ENCODE peak calls at places on chromosomes 3 and 15, in eight cellular contexts. Z, F, Q, D, L, X, S and Y are unnamed samples.

GRCh38 chr15:63504979-63505841 is 817 bp downstream of the USP3 start:
- DNase-seq in D (peak; percentile 74), S (no peak), Z (peak; percentile 77), X (no peak), L (no peak), F (peak; percentile 82), Q (peak; percentile 70), Y (peak; percentile 80)

GRCh38 chr3:184409331-184409926 is 29.6 kb downstream of the CHRD start:
- DNase-seq in Q (no peak), F (no peak), D (no peak), Z (no peak), L (no peak), X (no peak), S (no peak), Y (no peak)

GRCh38 chr15:56929389-56929788 is 10.9 kb downstream of the TCF12 start:
- DNase-seq in Q (no peak), F (no peak), Z (no peak), D (no peak), L (no peak), X (no peak), S (no peak), Y (no peak)

GRCh38 chr15:77029166-77030041 is 34.5 kb downstream of the PSTPIP1 start:
- DNase-seq in Z (peak; percentile 25), S (no peak), X (no peak), D (peak; percentile 46), Q (no peak), F (peak; percentile 49), L (peak; percentile 71), Y (peak; percentile 59)

GRCh38 chr3:100516232-100516631 is 23.8 kb downstream of the TMEM45A start:
- DNase-seq in S (no peak), F (no peak), Z (no peak), Q (no peak), D (no peak), X (no peak), L (no peak), Y (no peak)

GRCh38 chr15:48565560-48566482 is 79.7 kb downstream of the FBN1 start:
- DNase-seq in S (no peak), Q (no peak), X (no peak), D (no peak), Z (no peak), L (no peak), F (no peak), Y (no peak)

GRCh38 chr3:195897853-195898415 is 10.4 kb downstream of the TNK2 start:
- DNase-seq in Q (no peak), Z (no peak), D (no peak), F (peak; percentile 60), L (no peak), X (no peak), S (no peak), Y (no peak)

GRCh38 chr15:61449306-61449705 is 220.2 kb upstream of the RORA start:
- DNase-seq in L (no peak), Q (no peak), D (no peak), S (no peak), X (no peak), F (no peak), Z (no peak), Y (no peak)

GRCh38 chr3:99678023-99678422 is 39.6 kb downstream of the COL8A1 start:
- DNase-seq in X (no peak), S (peak; percentile 52), Q (no peak), Z (no peak), D (no peak), F (peak; percentile 81), L (no peak), Y (no peak)

GRCh38 chr15:75001310-75001709 is 5.9 kb downstream of the SCAMP5 start:
- DNase-seq in D (no peak), F (no peak), X (no peak), L (no peak), S (no peak), Q (no peak), Z (no peak), Y (no peak)

GRCh38 chr3:60770532-60770931 is 480.7 kb downstream of the FHIT start:
- DNase-seq in D (no peak), Q (no peak), F (no peak), Z (no peak), X (no peak), S (no peak), L (no peak), Y (no peak)
- TF ChIP-seq EP300 in D (no peak), Q (no peak), F (no peak), Z (no peak), X (no peak), S (no peak), L (no peak), Y (no peak)

GRCh38 chr3:186369217-186369616 is 7.2 kb upstream of the DGKG start:
- DNase-seq in X (no peak), L (no peak), D (no peak), F (no peak), Q (no peak), S (no peak), Z (no peak), Y (no peak)

GRCh38 chr3:186366206-186366605 is 4.2 kb upstream of the DGKG start:
- DNase-seq in S (no peak), X (no peak), L (no peak), Z (no peak), D (no peak), Q (no peak), F (no peak), Y (no peak)

GRCh38 chr3:186367631-186368030 is 5.6 kb upstream of the DGKG start:
- DNase-seq in X (no peak), Z (no peak), D (no peak), S (no peak), F (no peak), L (no peak), Q (no peak), Y (no peak)

GRCh38 chr3:186368717-186369116 is 6.7 kb upstream of the DGKG start:
- DNase-seq in F (no peak), Z (no peak), X (no peak), D (no peak), L (no peak), Q (no peak), S (no peak), Y (no peak)

GRCh38 chr3:186368164-186368563 is 6.1 kb upstream of the DGKG start:
- DNase-seq in X (no peak), D (no peak), F (no peak), S (no peak), Q (no peak), Z (no peak), L (no peak), Y (no peak)
- TF ChIP-seq POLR2A in X (no peak), D (no peak), F (no peak), S (no peak), Q (no peak), Z (no peak), L (no peak), Y (no peak)

DNA sequence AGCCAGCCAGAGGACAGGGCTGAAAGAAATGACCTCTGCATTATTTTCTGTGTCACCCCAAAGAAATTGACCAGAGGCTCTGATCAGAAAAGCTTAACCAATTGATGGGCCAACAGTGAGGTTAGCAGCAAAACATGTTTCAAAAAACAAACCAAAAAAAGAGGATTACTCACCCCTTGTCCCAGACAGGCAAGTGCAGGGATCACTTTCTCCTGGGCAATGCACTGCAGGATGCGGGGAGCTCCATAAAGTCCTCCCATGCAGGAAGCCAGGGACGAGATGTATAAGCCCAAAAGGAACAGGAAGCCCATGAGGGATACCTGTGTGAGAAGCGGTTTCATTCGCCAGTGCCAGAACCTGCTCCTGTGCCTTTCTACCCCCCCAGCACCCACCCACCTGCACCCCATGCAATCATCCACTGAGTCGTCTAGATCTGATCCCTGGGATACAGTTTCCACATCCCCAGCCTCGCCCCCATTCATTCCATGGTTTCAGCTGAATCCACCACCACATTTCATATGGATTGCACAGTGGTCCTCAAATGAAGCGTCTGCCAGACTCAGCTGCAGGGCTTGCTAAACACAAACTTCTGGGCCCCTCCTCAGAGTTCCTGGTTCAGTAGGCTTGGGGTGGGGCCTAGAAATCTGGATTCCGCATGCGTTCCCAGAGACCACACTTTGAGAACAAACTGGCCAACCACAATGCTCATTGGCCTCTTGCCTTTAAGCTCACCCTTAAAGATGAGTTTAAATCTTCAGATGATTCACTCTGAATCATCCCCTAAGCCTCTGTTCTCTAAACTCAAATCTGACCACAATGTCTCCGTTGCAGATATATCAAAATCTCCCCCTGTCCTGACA is 54.4 kb upstream of the HEG1 start:
- DNase-seq in L (no peak), X (no peak), D (peak; percentile 22), F (no peak), Z (no peak), Q (no peak), S (no peak), Y (no peak)
- TF ChIP-seq EP300 in L (no peak), X (no peak), D (no peak), F (no peak), Z (no peak), Q (no peak), S (no peak), Y (no peak)

DNA sequence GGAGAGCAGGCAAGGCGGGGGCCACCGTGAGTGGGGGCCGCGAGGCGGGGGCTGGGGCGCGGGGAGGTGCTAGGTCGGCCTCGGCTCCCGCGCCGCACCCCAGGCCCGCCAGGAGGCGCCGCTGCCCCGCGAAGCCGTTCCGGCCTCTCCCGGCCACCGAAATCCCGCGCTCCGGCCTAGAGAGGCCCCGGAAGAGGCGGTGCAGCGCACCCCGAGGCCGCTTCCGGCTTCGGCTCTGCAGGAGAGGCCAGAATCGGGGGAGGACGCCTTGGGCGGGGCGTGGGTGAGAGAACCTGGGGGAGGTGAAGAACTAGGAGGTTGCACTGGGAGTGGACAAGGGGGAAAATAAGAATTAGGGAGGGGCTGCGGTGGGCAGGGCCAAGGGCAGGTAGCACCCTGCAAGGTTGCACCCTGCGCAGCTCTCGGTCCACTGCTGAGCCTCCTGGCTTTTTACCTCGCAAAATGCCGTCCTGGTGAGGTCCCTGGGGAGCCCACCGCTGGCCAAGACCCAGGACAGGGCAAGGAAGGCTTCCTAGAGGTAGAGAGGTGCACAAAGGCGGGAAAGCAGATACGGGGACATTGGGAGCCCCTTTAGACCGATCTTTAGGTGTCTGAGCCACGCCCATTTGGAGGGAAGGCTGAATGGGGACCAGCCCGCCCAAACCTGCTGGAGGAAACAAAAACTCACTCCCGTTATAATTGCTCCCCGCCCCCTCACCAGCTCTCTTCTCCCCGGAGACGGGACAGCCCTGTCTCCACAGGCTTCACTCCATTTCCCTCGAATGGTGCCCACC is 8.4 kb upstream of the GNAI2 start:
- DNase-seq in Z (peak; percentile 95), S (peak; percentile 72), X (peak; percentile 87), Q (peak; percentile 93), D (peak; percentile 94), F (peak; percentile 95), L (peak; percentile 94), Y (peak; percentile 94)
- TF ChIP-seq POLR2A in Z (no peak), S (peak; percentile 46), X (no peak), Q (no peak), D (peak; percentile 53), F (peak; percentile 8), L (no peak), Y (peak; percentile 57)

DNA sequence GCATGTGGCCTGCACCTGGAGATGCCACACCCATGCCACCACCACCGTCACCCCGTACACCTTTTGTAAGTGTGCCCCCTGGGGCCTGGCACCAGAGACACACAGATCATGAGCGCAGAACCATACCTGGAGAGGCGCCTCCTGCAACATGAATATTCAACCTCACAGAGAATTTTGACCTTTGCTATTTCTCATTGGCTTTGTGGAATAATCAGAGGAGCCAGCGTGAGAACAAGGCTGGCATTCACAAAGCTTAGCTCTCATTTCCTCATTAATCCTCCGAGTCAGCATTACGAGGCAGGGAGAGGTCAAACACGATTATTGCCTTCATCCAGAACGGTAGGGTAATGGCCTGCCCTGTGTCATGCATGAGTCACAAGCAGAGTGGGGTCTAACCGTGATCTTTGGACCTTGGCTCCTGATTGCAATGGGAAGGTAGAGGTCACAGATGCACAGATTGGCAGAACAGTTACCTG is 73.0 kb upstream of the POMGNT2 start:
- DNase-seq in S (no peak), Z (peak; percentile 43), F (no peak), X (no peak), D (no peak), L (no peak), Q (no peak), Y (peak; percentile 78)
- TF ChIP-seq EP300 in S (no peak), Z (no peak), F (no peak), X (no peak), D (no peak), L (no peak), Q (no peak), Y (peak; percentile 79)